ENCODE peak calls at places on chromosomes 3 and 15, in six cellular contexts. T is pancreas, R is small intestine, V is colonic mucosa, A is testis, E is stomach. J is an unnamed sample.

GRCh38 chr3:120604784-120605183 is 8.6 kb downstream of the NDUFB4 start:
- DNase-seq in T (no peak), R (no peak), V (no peak), A (no peak), E (no peak), J (no peak)

GRCh38 chr3:184491867-184492615 is 69.5 kb upstream of the EPHB3 start:
- DNase-seq in T (no peak), R (no peak), V (no peak), A (peak; percentile 26), E (no peak), J (no peak)

GRCh38 chr3:187165144-187165543 is 25.8 kb upstream of the RPL39L start:
- DNase-seq in T (no peak), R (peak; percentile 61), V (peak; percentile 35), A (peak; percentile 50), E (no peak), J (peak; percentile 34)

GRCh38 chr3:179196098-179196497 is 47.9 kb downstream of the PIK3CA start:
- DNase-seq in T (no peak), R (peak; percentile 13), V (no peak), A (no peak), E (no peak), J (peak; percentile 79)

GRCh38 chr15:40274350-40275274 is 8.3 kb downstream of the ANKRD63 start:
- DNase-seq in T (peak; percentile 77), R (peak; percentile 71), V (peak; percentile 81), A (peak; percentile 90), E (peak; percentile 87), J (peak; percentile 82)

GRCh38 chr3:46089237-46090011 is 62.1 kb upstream of the XCR1 start:
- DNase-seq in T (peak; percentile 62), R (no peak), V (peak; percentile 38), A (peak; percentile 43), E (peak; percentile 48), J (peak; percentile 14)

GRCh38 chr3:151552589-151552988 is 91.7 kb upstream of the IGSF10 start:
- DNase-seq in T (no peak), R (no peak), V (no peak), A (no peak), E (no peak), J (no peak)

GRCh38 chr3:68977486-68978167 is 35.9 kb downstream of the EOGT start:
- DNase-seq in T (no peak), R (no peak), V (no peak), A (no peak), E (no peak), J (no peak)

GRCh38 chr3:141114816-141115458 is 63.8 kb downstream of the SPSB4 start:
- DNase-seq in T (peak; percentile 69), R (no peak), V (no peak), A (peak; percentile 87), E (no peak), J (no peak)

GRCh38 chr3:169668081-169668956 is 4.8 kb upstream of the MECOM start:
- DNase-seq in T (peak; percentile 57), R (peak; percentile 55), V (peak; percentile 57), A (peak; percentile 21), E (peak; percentile 64), J (no peak)

GRCh38 chr15:54594115-54594514 is 602.6 kb downstream of the RSL24D1 start:
- DNase-seq in T (no peak), R (no peak), V (no peak), A (no peak), E (no peak), J (no peak)

GRCh38 chr15:29046946-29047345 is 161.2 kb downstream of the APBA2 start:
- DNase-seq in T (no peak), R (no peak), V (no peak), A (no peak), E (no peak), J (no peak)

GRCh38 chr15:79602731-79603130 is 170.6 kb downstream of the MINAR1 start:
- DNase-seq in T (no peak), R (no peak), V (no peak), A (no peak), E (no peak), J (no peak)

GRCh38 chr3:14130707-14131106 is 5.9 kb downstream of the TMEM43 start:
- DNase-seq in T (no peak), R (no peak), V (no peak), A (no peak), E (no peak), J (no peak)

GRCh38 chr3:10460951-10461563 is 44.3 kb downstream of the ATP2B2 start:
- DNase-seq in T (no peak), R (peak; percentile 3), V (no peak), A (no peak), E (no peak), J (no peak)

GRCh38 chr15:22919171-22919570 is 61.0 kb downstream of the CYFIP1 start:
- DNase-seq in T (no peak), R (no peak), V (no peak), A (no peak), E (no peak), J (no peak)

GRCh38 chr3:111667621-111668239 is 72.6 kb upstream of the ZBED2 start:
- DNase-seq in T (peak; percentile 33), R (peak; percentile 75), V (peak; percentile 48), A (peak; percentile 20), E (no peak), J (no peak)

GRCh38 chr15:25674948-25675347 is 188.2 kb downstream of the ATP10A start:
- DNase-seq in T (no peak), R (no peak), V (no peak), A (peak; percentile 70), E (no peak), J (no peak)

GRCh38 chr15:86382341-86382740 is 302.7 kb downstream of the AGBL1 start:
- DNase-seq in T (no peak), R (no peak), V (no peak), A (no peak), E (no peak), J (no peak)

GRCh38 chr15:66883322-66883911 is 181.4 kb downstream of the SMAD6 start:
- DNase-seq in T (peak; percentile 86), R (no peak), V (peak; percentile 43), A (peak; percentile 83), E (peak; percentile 86), J (peak; percentile 99)

GRCh38 chr3:188553569-188553968 is 399.6 kb downstream of the LPP start:
- DNase-seq in T (no peak), R (peak; percentile 17), V (no peak), A (no peak), E (no peak), J (no peak)

GRCh38 chr3:48338635-48339034 is 5.2 kb upstream of the SPINK8 start:
- DNase-seq in T (no peak), R (no peak), V (no peak), A (peak; percentile 14), E (no peak), J (no peak)

GRCh38 chr3:46759239-46760152 is 41.8 kb upstream of the PRSS50 start:
- DNase-seq in T (no peak), R (no peak), V (no peak), A (no peak), E (no peak), J (no peak)

GRCh38 chr3:191919627-191920026 is 458.7 kb downstream of the PYDC2 start:
- DNase-seq in T (no peak), R (no peak), V (no peak), A (no peak), E (no peak), J (no peak)

GRCh38 chr3:124772081-124772831 is 42.0 kb downstream of the UMPS start:
- DNase-seq in T (no peak), R (no peak), V (peak; percentile 33), A (peak; percentile 80), E (no peak), J (peak; percentile 74)

GRCh38 chr3:173711619-173712018 is 314.1 kb downstream of the NLGN1 start:
- DNase-seq in T (peak; percentile 33), R (peak; percentile 2), V (no peak), A (no peak), E (no peak), J (no peak)

GRCh38 chr3:42683875-42684593 is 1.3 kb upstream of the KLHL40 start:
- DNase-seq in T (peak; percentile 35), R (peak; percentile 69), V (peak; percentile 65), A (no peak), E (peak; percentile 47), J (peak; percentile 57)

GRCh38 chr3:14458434-14459280 is 56.3 kb downstream of the SLC6A6 start:
- DNase-seq in T (no peak), R (no peak), V (no peak), A (no peak), E (no peak), J (no peak)

GRCh38 chr15:89371145-89372044 is 36.8 kb upstream of the POLG start:
- DNase-seq in T (no peak), R (no peak), V (no peak), A (no peak), E (no peak), J (no peak)

GRCh38 chr3:24318668-24319287 is 175.9 kb downstream of the THRB start:
- DNase-seq in T (no peak), R (no peak), V (no peak), A (no peak), E (no peak), J (peak; percentile 46)

GRCh38 chr3:184786271-184787010 is 25.5 kb upstream of the VPS8 start:
- DNase-seq in T (no peak), R (no peak), V (no peak), A (peak; percentile 51), E (no peak), J (peak; percentile 86)

DNA sequence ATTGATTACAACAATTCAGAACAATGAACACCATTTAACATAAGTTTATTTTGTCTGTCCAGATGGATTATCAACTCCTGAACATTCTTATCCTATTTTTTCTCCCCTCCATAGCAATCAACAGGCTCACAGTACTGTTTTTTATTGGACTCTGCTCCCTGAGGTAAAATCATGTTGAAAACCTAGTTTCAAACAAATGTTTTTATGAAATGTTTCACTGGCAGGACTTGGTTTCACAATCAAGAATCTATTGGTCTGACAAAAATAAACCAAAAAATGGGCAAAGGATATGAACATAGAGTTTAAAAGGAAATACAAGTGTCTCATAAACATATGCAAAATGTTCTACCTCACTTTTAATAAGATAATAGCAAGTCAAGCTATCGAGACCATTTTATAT is 2.6 kb upstream of the MYRIP start:
- DNase-seq in T (no peak), R (no peak), V (no peak), A (no peak), E (no peak), J (no peak)
- H3K27me3 ChIP-seq in T (no peaks in the 10 kb centered on the region), R (peaks cover 3% of the 10 kb centered on the region), V (peaks cover 12% of the 10 kb centered on the region), A (no peaks in the 10 kb centered on the region), E (peaks cover 27% of the 10 kb centered on the region), J (peaks cover 28% of the 10 kb centered on the region)

GRCh38 chr15:20348291-20348899 is 193.2 kb downstream of the GOLGA6L6 start:
- DNase-seq in T (no peak), R (no peak), V (no peak), A (no peak), E (no peak), J (no peak)
- H3K9me3 ChIP-seq in T (no peaks in the 10 kb centered on the region), R (peaks cover 9% of the 10 kb centered on the region), V (no peaks in the 10 kb centered on the region), A (no peaks in the 10 kb centered on the region), E (peaks cover 40% of the 10 kb centered on the region), J (no peaks in the 10 kb centered on the region)

GRCh38 chr3:13071695-13072094 is 1.5 kb downstream of the IQSEC1 start:
- DNase-seq in T (no peak), R (no peak), V (no peak), A (no peak), E (no peak), J (no peak)
- H3K4me1 ChIP-seq in T (no peaks in the 10 kb centered on the region), R (no peaks in the 10 kb centered on the region), V (no peaks in the 10 kb centered on the region), A (peaks cover 11% of the 10 kb centered on the region), E (peaks cover 21% of the 10 kb centered on the region), J (no peaks in the 10 kb centered on the region)

DNA sequence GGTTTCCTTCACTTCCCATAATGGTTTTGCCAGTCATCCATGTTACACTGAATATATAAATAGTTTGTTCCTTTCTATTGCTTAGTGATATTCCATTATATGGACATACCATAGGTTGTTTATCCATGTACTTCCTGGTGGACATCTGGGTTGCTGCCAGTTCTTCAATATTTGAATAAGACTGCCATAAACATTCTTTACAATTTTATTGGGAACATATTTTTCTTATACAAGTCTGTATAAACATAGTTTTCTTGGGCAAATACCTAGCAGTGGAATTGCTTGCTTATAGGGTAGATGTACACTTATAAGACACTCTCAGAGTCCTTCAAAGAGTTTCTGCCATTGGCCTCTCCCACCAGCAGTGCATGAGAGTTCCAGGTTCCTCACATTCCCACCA is 231.4 kb downstream of the OPA1 start:
- DNase-seq in T (no peak), R (no peak), V (peak; percentile 55), A (no peak), E (no peak), J (no peak)
- H3K27me3 ChIP-seq in T (no peaks in the 10 kb centered on the region), R (no peaks in the 10 kb centered on the region), V (no peaks in the 10 kb centered on the region), A (no peaks in the 10 kb centered on the region), E (no peaks in the 10 kb centered on the region), J (no peaks in the 10 kb centered on the region)

J was measured in SJSA1.